ENCODE peak calls at places on chromosome 18, in nine cellular contexts. One of them, this sample, is unnamed.

GRCh38 chr18:42564761-42565160 is 550.7 kb downstream of the RIT2 start:
- DNase-seq in AG10803: no peak
- DNase-seq in K562: no peak
- DNase-seq in LNCaP clone FGC: no peak
- DNase-seq in GM20000: no peak
- DNase-seq in vagina: no peak
- DNase-seq in psoas muscle: no peak
- DNase-seq in GM12865: no peak
- DNase-seq in epithelial cell of esophagus: no peak
- DNase-seq in this sample: no peak

GRCh38 chr18:59547691-59548182 is 149.5 kb downstream of the CCBE1 start:
- DNase-seq in psoas muscle: no peak
- DNase-seq in LNCaP clone FGC: no peak
- DNase-seq in epithelial cell of esophagus: peak; percentile 50
- DNase-seq in GM20000: no peak
- DNase-seq in vagina: no peak
- DNase-seq in AG10803: peak; percentile 92
- DNase-seq in K562: peak; percentile 10
- DNase-seq in GM12865: peak; percentile 8
- DNase-seq in this sample: no peak

GRCh38 chr18:78378403-78378802 is 601.2 kb upstream of the SALL3 start:
- DNase-seq in epithelial cell of esophagus: no peak
- DNase-seq in GM12865: no peak
- DNase-seq in AG10803: no peak
- DNase-seq in GM20000: no peak
- DNase-seq in LNCaP clone FGC: no peak
- DNase-seq in psoas muscle: no peak
- DNase-seq in K562: no peak
- DNase-seq in vagina: no peak
- DNase-seq in this sample: no peak

GRCh38 chr18:54165450-54165849 is 59.0 kb downstream of the MBD2 start:
- DNase-seq in GM12865: no peak
- DNase-seq in K562: no peak
- DNase-seq in LNCaP clone FGC: no peak
- DNase-seq in AG10803: no peak
- DNase-seq in epithelial cell of esophagus: no peak
- DNase-seq in GM20000: no peak
- DNase-seq in vagina: no peak
- DNase-seq in psoas muscle: no peak
- DNase-seq in this sample: no peak

GRCh38 chr18:69651243-69651642 is 250.6 kb downstream of the DOK6 start:
- DNase-seq in K562: no peak
- DNase-seq in psoas muscle: no peak
- DNase-seq in vagina: no peak
- DNase-seq in GM20000: no peak
- DNase-seq in LNCaP clone FGC: no peak
- DNase-seq in GM12865: no peak
- DNase-seq in epithelial cell of esophagus: no peak
- DNase-seq in AG10803: no peak
- DNase-seq in this sample: no peak

GRCh38 chr18:64876833-64877232 is 727.9 kb upstream of the LINC00305 start:
- DNase-seq in psoas muscle: no peak
- DNase-seq in epithelial cell of esophagus: no peak
- DNase-seq in K562: no peak
- DNase-seq in GM12865: no peak
- DNase-seq in vagina: no peak
- DNase-seq in AG10803: no peak
- DNase-seq in GM20000: no peak
- DNase-seq in LNCaP clone FGC: no peak
- DNase-seq in this sample: no peak

GRCh38 chr18:63511285-63511684 is 30.9 kb upstream of the SERPINB12 start:
- DNase-seq in GM12865: peak; percentile 22
- DNase-seq in AG10803: peak; percentile 57
- DNase-seq in K562: no peak
- DNase-seq in epithelial cell of esophagus: peak; percentile 78
- DNase-seq in vagina: no peak
- DNase-seq in LNCaP clone FGC: peak; percentile 52
- DNase-seq in psoas muscle: no peak
- DNase-seq in GM20000: no peak
- DNase-seq in this sample: no peak

GRCh38 chr18:49769047-49769708 is 44.2 kb downstream of the ACAA2 start:
- DNase-seq in psoas muscle: no peak
- DNase-seq in K562: no peak
- DNase-seq in GM20000: no peak
- DNase-seq in GM12865: no peak
- DNase-seq in LNCaP clone FGC: no peak
- DNase-seq in epithelial cell of esophagus: no peak
- DNase-seq in AG10803: no peak
- DNase-seq in vagina: no peak
- DNase-seq in this sample: no peak

GRCh38 chr18:44681039-44681595 is 429 bp downstream of the SETBP1 start:
- DNase-seq in GM20000: peak; percentile 55
- DNase-seq in K562: no peak
- DNase-seq in epithelial cell of esophagus: no peak
- DNase-seq in vagina: no peak
- DNase-seq in LNCaP clone FGC: no peak
- DNase-seq in GM12865: no peak
- DNase-seq in AG10803: no peak
- DNase-seq in psoas muscle: peak; percentile 11
- DNase-seq in this sample: peak; percentile 38

GRCh38 chr18:48990497-48991298 is 39.9 kb upstream of the SMAD7 start:
- DNase-seq in K562: peak; percentile 25
- DNase-seq in psoas muscle: peak; percentile 41
- DNase-seq in GM20000: no peak
- DNase-seq in GM12865: no peak
- DNase-seq in epithelial cell of esophagus: peak; percentile 71
- DNase-seq in LNCaP clone FGC: no peak
- DNase-seq in AG10803: peak; percentile 61
- DNase-seq in vagina: no peak
- DNase-seq in this sample: peak; percentile 28

GRCh38 chr18:6624729-6625308 is 104.7 kb upstream of the ARHGAP28 start:
- DNase-seq in vagina: no peak
- DNase-seq in psoas muscle: no peak
- DNase-seq in GM20000: no peak
- DNase-seq in epithelial cell of esophagus: no peak
- DNase-seq in AG10803: peak; percentile 43
- DNase-seq in LNCaP clone FGC: no peak
- DNase-seq in GM12865: no peak
- DNase-seq in K562: no peak
- DNase-seq in this sample: no peak

GRCh38 chr18:11976882-11977281 is 4.4 kb upstream of the IMPA2 start:
- DNase-seq in GM12865: no peak
- DNase-seq in GM20000: no peak
- DNase-seq in AG10803: peak; percentile 67
- DNase-seq in vagina: no peak
- DNase-seq in LNCaP clone FGC: no peak
- DNase-seq in epithelial cell of esophagus: peak; percentile 51
- DNase-seq in psoas muscle: no peak
- DNase-seq in K562: no peak
- DNase-seq in this sample: no peak

GRCh38 chr18:41940506-41941215 is 14.4 kb upstream of the PIK3C3 start:
- DNase-seq in AG10803: peak; percentile 94
- DNase-seq in LNCaP clone FGC: no peak
- DNase-seq in GM12865: no peak
- DNase-seq in epithelial cell of esophagus: peak; percentile 80
- DNase-seq in vagina: no peak
- DNase-seq in K562: no peak
- DNase-seq in psoas muscle: no peak
- DNase-seq in GM20000: no peak
- DNase-seq in this sample: no peak

GRCh38 chr18:50203801-50204604 is 9.1 kb upstream of the MYO5B start:
- DNase-seq in AG10803: peak; percentile 11
- DNase-seq in vagina: no peak
- DNase-seq in GM12865: peak; percentile 43
- DNase-seq in K562: peak; percentile 9
- DNase-seq in epithelial cell of esophagus: peak; percentile 71
- DNase-seq in psoas muscle: peak; percentile 19
- DNase-seq in GM20000: peak; percentile 49
- DNase-seq in LNCaP clone FGC: peak; percentile 33
- DNase-seq in this sample: peak; percentile 56

GRCh38 chr18:67525328-67526110 is 9.0 kb upstream of the DSEL start:
- DNase-seq in GM20000: no peak
- DNase-seq in GM12865: no peak
- DNase-seq in psoas muscle: peak; percentile 26
- DNase-seq in epithelial cell of esophagus: peak; percentile 89
- DNase-seq in vagina: no peak
- DNase-seq in K562: no peak
- DNase-seq in LNCaP clone FGC: no peak
- DNase-seq in AG10803: peak; percentile 99
- DNase-seq in this sample: no peak

GRCh38 chr18:48222118-48222517 is 187.1 kb downstream of the ZBTB7C start:
- DNase-seq in epithelial cell of esophagus: peak; percentile 93
- DNase-seq in AG10803: peak; percentile 19
- DNase-seq in K562: no peak
- DNase-seq in vagina: no peak
- DNase-seq in psoas muscle: peak; percentile 57
- DNase-seq in GM12865: peak; percentile 64
- DNase-seq in LNCaP clone FGC: peak; percentile 62
- DNase-seq in GM20000: no peak
- DNase-seq in this sample: no peak

GRCh38 chr18:2917255-2918047 is 70.6 kb downstream of the EMILIN2 start:
- DNase-seq in GM20000: no peak
- DNase-seq in psoas muscle: no peak
- DNase-seq in GM12865: no peak
- DNase-seq in AG10803: no peak
- DNase-seq in vagina: peak; percentile 74
- DNase-seq in epithelial cell of esophagus: no peak
- DNase-seq in K562: no peak
- DNase-seq in LNCaP clone FGC: peak; percentile 60
- DNase-seq in this sample: no peak

GRCh38 chr18:52902188-52902587 is 562.2 kb downstream of the DCC start:
- DNase-seq in vagina: no peak
- DNase-seq in psoas muscle: no peak
- DNase-seq in GM20000: no peak
- DNase-seq in LNCaP clone FGC: no peak
- DNase-seq in AG10803: no peak
- DNase-seq in K562: no peak
- DNase-seq in epithelial cell of esophagus: no peak
- DNase-seq in GM12865: no peak
- DNase-seq in this sample: no peak

GRCh38 chr18:46253498-46253897 is 149.3 kb downstream of the HAUS1 start:
- DNase-seq in AG10803: peak; percentile 49
- DNase-seq in GM20000: no peak
- DNase-seq in vagina: no peak
- DNase-seq in LNCaP clone FGC: no peak
- DNase-seq in epithelial cell of esophagus: peak; percentile 68
- DNase-seq in psoas muscle: peak; percentile 25
- DNase-seq in K562: no peak
- DNase-seq in GM12865: no peak
- DNase-seq in this sample: no peak

GRCh38 chr18:48294894-48295585 is 114.1 kb downstream of the ZBTB7C start:
- DNase-seq in vagina: peak; percentile 79
- DNase-seq in psoas muscle: no peak
- DNase-seq in AG10803: no peak
- DNase-seq in GM20000: no peak
- DNase-seq in GM12865: no peak
- DNase-seq in LNCaP clone FGC: no peak
- DNase-seq in K562: no peak
- DNase-seq in epithelial cell of esophagus: no peak
- DNase-seq in this sample: no peak

GRCh38 chr18:36424741-36425142 is 127.2 kb downstream of the FHOD3 start:
- DNase-seq in LNCaP clone FGC: no peak
- DNase-seq in vagina: no peak
- DNase-seq in GM20000: no peak
- DNase-seq in AG10803: no peak
- DNase-seq in epithelial cell of esophagus: peak; percentile 48
- DNase-seq in GM12865: peak; percentile 28
- DNase-seq in K562: peak; percentile 44
- DNase-seq in psoas muscle: no peak
- DNase-seq in this sample: no peak
- TF ChIP-seq CTCF in LNCaP clone FGC: no peak
- TF ChIP-seq CTCF in vagina: no peak
- TF ChIP-seq CTCF in GM20000: no peak
- TF ChIP-seq CTCF in AG10803: no peak
- TF ChIP-seq CTCF in epithelial cell of esophagus: no peak
- TF ChIP-seq CTCF in GM12865: no peak
- TF ChIP-seq CTCF in K562: no peak
- TF ChIP-seq CTCF in psoas muscle: no peak
- TF ChIP-seq CTCF in this sample: no peak

DNA sequence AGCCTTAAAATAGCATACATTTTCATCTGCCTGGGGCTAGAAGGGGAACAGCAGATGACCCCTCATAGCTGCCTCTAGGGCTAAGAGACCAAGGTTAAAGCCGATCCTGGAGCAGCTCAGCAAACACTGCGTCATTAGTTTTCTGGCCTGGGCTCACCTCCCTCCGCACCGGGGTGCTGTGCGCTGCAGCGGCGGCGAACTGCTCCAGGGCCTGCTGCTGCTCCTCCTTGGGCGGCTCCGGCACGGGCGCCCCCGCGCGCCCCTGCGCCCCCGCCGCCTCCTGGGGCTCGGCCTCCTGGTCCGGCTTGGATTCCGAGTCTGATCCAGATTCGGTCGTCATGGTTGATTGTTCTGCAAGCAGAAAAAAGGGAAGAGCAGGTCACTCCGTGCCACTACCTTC is 55.0 kb downstream of the EPB41L3 start:
- DNase-seq in vagina: no peak
- DNase-seq in psoas muscle: no peak
- DNase-seq in K562: no peak
- DNase-seq in GM12865: no peak
- DNase-seq in AG10803: no peak
- DNase-seq in GM20000: no peak
- DNase-seq in LNCaP clone FGC: no peak
- DNase-seq in epithelial cell of esophagus: no peak
- DNase-seq in this sample: no peak
- TF ChIP-seq CTCF in vagina: no peak
- TF ChIP-seq CTCF in psoas muscle: no peak
- TF ChIP-seq CTCF in K562: no peak
- TF ChIP-seq CTCF in GM12865: no peak
- TF ChIP-seq CTCF in AG10803: no peak
- TF ChIP-seq CTCF in GM20000: no peak
- TF ChIP-seq CTCF in LNCaP clone FGC: no peak
- TF ChIP-seq CTCF in epithelial cell of esophagus: no peak
- TF ChIP-seq CTCF in this sample: no peak

DNA sequence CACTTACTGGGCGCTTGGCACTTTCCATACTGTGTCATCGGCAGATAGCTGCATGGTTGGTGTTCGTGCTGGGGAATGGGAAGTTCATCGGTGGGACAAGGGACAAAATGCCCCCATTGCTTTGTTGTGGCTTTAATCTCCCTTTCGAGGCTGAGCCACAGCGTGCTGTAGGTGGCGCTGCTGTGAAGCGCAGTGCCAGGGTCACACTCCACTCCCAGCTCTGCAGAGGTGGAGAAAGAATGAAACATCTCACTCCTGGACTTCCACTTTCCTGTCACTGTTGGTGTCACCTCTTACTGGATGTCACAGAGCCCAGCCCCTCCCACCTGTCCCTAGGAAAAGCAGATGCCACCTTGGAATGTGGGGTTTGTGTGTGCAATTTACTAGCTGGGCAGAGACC is 8.7 kb downstream of the TYMS start:
- DNase-seq in K562: no peak
- DNase-seq in psoas muscle: no peak
- DNase-seq in vagina: peak; percentile 40
- DNase-seq in GM12865: no peak
- DNase-seq in GM20000: no peak
- DNase-seq in epithelial cell of esophagus: no peak
- DNase-seq in AG10803: no peak
- DNase-seq in LNCaP clone FGC: no peak
- DNase-seq in this sample: no peak
- TF ChIP-seq CTCF in K562: peak; percentile 76
- TF ChIP-seq CTCF in psoas muscle: no peak
- TF ChIP-seq CTCF in vagina: no peak
- TF ChIP-seq CTCF in GM12865: peak; percentile 17
- TF ChIP-seq CTCF in GM20000: peak; percentile 3
- TF ChIP-seq CTCF in epithelial cell of esophagus: no peak
- TF ChIP-seq CTCF in AG10803: no peak
- TF ChIP-seq CTCF in LNCaP clone FGC: peak; percentile 25
- TF ChIP-seq CTCF in this sample: peak; percentile 15

GRCh38 chr18:62324917-62325805 is at the start of gene TNFRSF11A:
- DNase-seq in GM12865: peak; percentile 66
- DNase-seq in psoas muscle: peak; percentile 34
- DNase-seq in GM20000: peak; percentile 94
- DNase-seq in K562: peak; percentile 83
- DNase-seq in epithelial cell of esophagus: peak; percentile 60
- DNase-seq in AG10803: no peak
- DNase-seq in LNCaP clone FGC: no peak
- DNase-seq in vagina: no peak
- DNase-seq in this sample: peak; percentile 88
- TF ChIP-seq CTCF in GM12865: peak; percentile 61
- TF ChIP-seq CTCF in psoas muscle: peak; percentile 30
- TF ChIP-seq CTCF in GM20000: peak; percentile 25
- TF ChIP-seq CTCF in K562: peak; percentile 25
- TF ChIP-seq CTCF in epithelial cell of esophagus: peak; percentile 10
- TF ChIP-seq CTCF in AG10803: peak; percentile 0
- TF ChIP-seq CTCF in LNCaP clone FGC: peak; percentile 69
- TF ChIP-seq CTCF in vagina: no peak
- TF ChIP-seq CTCF in this sample: peak; percentile 56